ENCODE peak calls at places on chromosome 15, in six cellular contexts. R is sigmoid colon, J is testis, V is body of pancreas, M is Peyer's patch, Y is MM.1S. T is an unnamed sample.

GRCh38 chr15:62740141-62741004 is 302.2 kb upstream of the TPM1 start:
- DNase-seq in V (no peak), R (no peak), J (peak; percentile 47), M (no peak), Y (no peak), T (no peak)

GRCh38 chr15:67501177-67501835 is 19.6 kb upstream of the C15orf61 start:
- DNase-seq in V (no peak), M (no peak), J (no peak), R (no peak), Y (no peak), T (no peak)

GRCh38 chr15:59632714-59633113 is 21.1 kb downstream of the GCNT3 start:
- DNase-seq in Y (no peak), V (no peak), R (no peak), M (no peak), J (peak; percentile 37), T (peak; percentile 29)

GRCh38 chr15:90620379-90621134 is 90.8 kb downstream of the CRTC3 start:
- DNase-seq in J (no peak), V (no peak), M (peak; percentile 49), Y (no peak), R (no peak), T (no peak)

GRCh38 chr15:60370804-60371700 is 26.7 kb downstream of the ANXA2 start:
- DNase-seq in M (peak; percentile 77), Y (no peak), V (peak; percentile 74), J (peak; percentile 61), R (peak; percentile 91), T (peak; percentile 92)

GRCh38 chr15:45181491-45182285 is 6.1 kb downstream of the SHF start:
- DNase-seq in Y (no peak), J (no peak), M (no peak), R (no peak), V (no peak), T (no peak)

GRCh38 chr15:92429378-92430066 is 35.8 kb downstream of the ST8SIA2 start:
- DNase-seq in R (no peak), Y (no peak), J (no peak), V (no peak), M (no peak), T (peak; percentile 51)

GRCh38 chr15:81385110-81386076 is 11.4 kb upstream of the TMC3 start:
- DNase-seq in Y (no peak), M (peak; percentile 52), V (peak; percentile 15), J (no peak), R (no peak), T (no peak)

GRCh38 chr15:98442379-98442833 is 205.9 kb upstream of the IGF1R start:
- DNase-seq in V (peak; percentile 70), Y (peak; percentile 81), M (peak; percentile 74), J (peak; percentile 71), R (no peak), T (peak; percentile 75)

GRCh38 chr15:66718220-66718988 is 16.4 kb downstream of the SMAD6 start:
- DNase-seq in R (no peak), V (no peak), M (no peak), Y (no peak), J (no peak), T (no peak)

GRCh38 chr15:90266061-90266431 is 574 bp downstream of the NGRN start:
- DNase-seq in J (peak; percentile 54), R (peak; percentile 73), M (peak; percentile 52), Y (no peak), V (no peak), T (peak; percentile 56)

GRCh38 chr15:83200162-83200561 is 7.5 kb downstream of the HDGFL3 start:
- DNase-seq in Y (peak; percentile 78), J (no peak), R (no peak), M (no peak), V (no peak), T (no peak)

GRCh38 chr15:93152264-93152884 is 63.4 kb upstream of the RGMA start:
- DNase-seq in M (peak; percentile 74), R (no peak), V (no peak), Y (no peak), J (no peak), T (no peak)

GRCh38 chr15:69661446-69661845 is 208.8 kb downstream of the RPLP1 start:
- DNase-seq in V (no peak), M (no peak), Y (no peak), J (no peak), R (no peak), T (no peak)

GRCh38 chr15:65962187-65962586 is 92.9 kb downstream of the RAB11A start:
- DNase-seq in M (no peak), R (no peak), J (no peak), V (no peak), Y (no peak), T (no peak)

GRCh38 chr15:31047437-31047836 is 54.1 kb downstream of the TRPM1 start:
- DNase-seq in V (no peak), J (no peak), M (no peak), Y (no peak), R (no peak), T (no peak)

GRCh38 chr15:39581501-39582285 is 814 bp downstream of the THBS1 start:
- DNase-seq in J (peak; percentile 67), M (peak; percentile 82), V (peak; percentile 87), R (peak; percentile 88), Y (peak; percentile 16), T (no peak)

GRCh38 chr15:71296032-71296686 is 180.9 kb downstream of the THSD4 start:
- DNase-seq in V (no peak), J (no peak), Y (no peak), M (peak; percentile 69), R (no peak), T (no peak)

GRCh38 chr15:43268111-43269105 is 1.7 kb upstream of the TGM5 start:
- DNase-seq in J (peak; percentile 28), R (no peak), M (no peak), V (no peak), Y (no peak), T (no peak)

GRCh38 chr15:78225783-78226541 is 8.4 kb downstream of the ACSBG1 start:
- DNase-seq in M (no peak), Y (no peak), V (no peak), J (no peak), R (no peak), T (no peak)

GRCh38 chr15:26235148-26235769 is 372.1 kb upstream of the ATP10A start:
- DNase-seq in Y (no peak), M (no peak), R (no peak), V (no peak), J (no peak), T (no peak)

GRCh38 chr15:67127925-67128324 is 62.5 kb downstream of the SMAD3 start:
- DNase-seq in V (no peak), Y (no peak), R (no peak), M (peak; percentile 41), J (no peak), T (no peak)

GRCh38 chr15:77179541-77179998 is 108.7 kb upstream of the TSPAN3 start:
- DNase-seq in Y (peak; percentile 77), V (no peak), M (no peak), J (no peak), R (no peak), T (no peak)

GRCh38 chr15:75025548-75026260 is 2.3 kb downstream of the PPCDC start:
- DNase-seq in R (no peak), V (no peak), Y (no peak), J (no peak), M (no peak), T (no peak)

GRCh38 chr15:75025102-75025501 is 1.7 kb downstream of the PPCDC start:
- DNase-seq in M (no peak), Y (no peak), R (no peak), J (no peak), V (no peak), T (no peak)

GRCh38 chr15:75029378-75030022 is 6.1 kb downstream of the PPCDC start:
- DNase-seq in M (peak; percentile 97), J (peak; percentile 97), Y (peak; percentile 77), V (peak; percentile 93), R (peak; percentile 96), T (peak; percentile 97)

GRCh38 chr15:75028991-75029377 is 5.6 kb downstream of the PPCDC start:
- DNase-seq in J (no peak), Y (no peak), M (no peak), V (no peak), R (no peak), T (no peak)

GRCh38 chr15:75027551-75027950 is 4.2 kb downstream of the PPCDC start:
- DNase-seq in V (no peak), J (no peak), M (no peak), R (no peak), Y (peak; percentile 56), T (no peak)
- H3K4me1 ChIP-seq in V (peaks cover 18% of the 10 kb centered on the region), J (peaks cover 30% of the 10 kb centered on the region), M (peaks cover 6% of the 10 kb centered on the region), R (peaks cover 27% of the 10 kb centered on the region), Y (peaks cover 80% of the 10 kb centered on the region), T (peaks cover 43% of the 10 kb centered on the region)

GRCh38 chr15:68576253-68577236 is 2.2 kb upstream of the CORO2B start:
- DNase-seq in J (no peak), Y (no peak), V (no peak), M (no peak), R (no peak), T (no peak)

GRCh38 chr15:68578960-68579935 is at the start of gene CORO2B:
- DNase-seq in Y (no peak), J (peak; percentile 34), M (no peak), V (peak; percentile 29), R (no peak), T (no peak)

GRCh38 chr15:68580883-68581155 is 2.0 kb downstream of the CORO2B start:
- DNase-seq in R (no peak), V (no peak), J (no peak), M (no peak), Y (no peak), T (no peak)

GRCh38 chr15:68580026-68580882 is 1.5 kb downstream of the CORO2B start:
- DNase-seq in V (no peak), R (peak; percentile 68), M (no peak), J (no peak), Y (no peak), T (no peak)

GRCh38 chr15:68578175-68578959 is 426 bp upstream of the CORO2B start:
- DNase-seq in V (peak; percentile 51), R (peak; percentile 89), J (peak; percentile 76), Y (no peak), M (peak; percentile 75), T (peak; percentile 49)
- TF ChIP-seq CTCF in V (no peak), R (no peak), J (peak; percentile 48), Y (no peak), M (peak; percentile 24), T (peak; percentile 42)

GRCh38 chr15:73994912-73995622 is 551 bp downstream of the PML start:
- DNase-seq in V (no peak), M (peak; percentile 57), R (peak; percentile 76), J (no peak), Y (no peak), T (no peak)

GRCh38 chr15:73997986-73998385 is 3.5 kb downstream of the PML start:
- DNase-seq in V (no peak), R (peak; percentile 62), Y (no peak), M (no peak), J (no peak), T (peak; percentile 14)

GRCh38 chr15:73996939-73997338 is 2.4 kb downstream of the PML start:
- DNase-seq in R (peak; percentile 50), M (peak; percentile 59), J (no peak), V (no peak), Y (peak; percentile 58), T (no peak)

GRCh38 chr15:73994419-73994883 is at the start of gene PML:
- DNase-seq in Y (peak; percentile 97), R (peak; percentile 99), V (peak; percentile 96), J (peak; percentile 99), M (peak; percentile 99), T (peak; percentile 97)

GRCh38 chr15:73996267-73996666 is 1.8 kb downstream of the PML start:
- DNase-seq in Y (no peak), J (no peak), M (no peak), V (no peak), R (no peak), T (no peak)
- H3K4me1 ChIP-seq in Y (peaks cover 9% of the 10 kb centered on the region), J (peaks cover 29% of the 10 kb centered on the region), M (peaks cover 24% of the 10 kb centered on the region), V (peaks cover 42% of the 10 kb centered on the region), R (peaks cover 57% of the 10 kb centered on the region), T (peaks cover 23% of the 10 kb centered on the region)

GRCh38 chr15:72450805-72451204 is 23.3 kb upstream of the ARIH1 start:
- DNase-seq in R (no peak), M (no peak), Y (no peak), J (no peak), V (no peak), T (no peak)
- TF ChIP-seq CTCF in R (no peak), M (no peak), Y (no peak), J (no peak), V (no peak), T (no peak)